ENCODE peak calls at places on chromosomes 1 and 21, in seven cellular contexts. One of them, this sample, is unnamed.
A peak's percentile ranks its signal among the peaks of the same experiment; 100 is the strongest.

GRCh38 chr1:55310517-55310927 is 95.4 kb upstream of the USP24 start:
- DNase-seq in fibroblast of the aortic adventitia: peak; percentile 97
- DNase-seq in CD4-positive, alpha-beta memory T cell: no peak
- DNase-seq in heart right ventricle: no peak
- DNase-seq in CD8-positive, alpha-beta T cell: no peak
- DNase-seq in fibroblast of villous mesenchyme: peak; percentile 92
- DNase-seq in astrocyte of the spinal cord: peak; percentile 99
- DNase-seq in this sample: no peak

GRCh38 chr1:68111804-68112436 is 61.5 kb upstream of the DIRAS3 start:
- DNase-seq in CD8-positive, alpha-beta T cell: no peak
- DNase-seq in fibroblast of the aortic adventitia: peak; percentile 96
- DNase-seq in astrocyte of the spinal cord: peak; percentile 93
- DNase-seq in fibroblast of villous mesenchyme: peak; percentile 82
- DNase-seq in CD4-positive, alpha-beta memory T cell: no peak
- DNase-seq in heart right ventricle: peak; percentile 72
- DNase-seq in this sample: peak; percentile 27

GRCh38 chr1:240030236-240030635 is 61.4 kb upstream of the FMN2 start:
- DNase-seq in astrocyte of the spinal cord: peak; percentile 10
- DNase-seq in fibroblast of the aortic adventitia: peak; percentile 17
- DNase-seq in heart right ventricle: no peak
- DNase-seq in CD8-positive, alpha-beta T cell: no peak
- DNase-seq in CD4-positive, alpha-beta memory T cell: no peak
- DNase-seq in fibroblast of villous mesenchyme: peak; percentile 43
- DNase-seq in this sample: no peak

GRCh38 chr1:38451541-38451993 is 405.0 kb upstream of the POU3F1 start:
- DNase-seq in heart right ventricle: no peak
- DNase-seq in astrocyte of the spinal cord: peak; percentile 61
- DNase-seq in fibroblast of villous mesenchyme: no peak
- DNase-seq in CD8-positive, alpha-beta T cell: no peak
- DNase-seq in fibroblast of the aortic adventitia: no peak
- DNase-seq in CD4-positive, alpha-beta memory T cell: no peak
- DNase-seq in this sample: peak; percentile 55

GRCh38 chr1:150192012-150192411 is 42.3 kb downstream of the PLEKHO1 start:
- DNase-seq in fibroblast of villous mesenchyme: peak; percentile 45
- DNase-seq in fibroblast of the aortic adventitia: peak; percentile 88
- DNase-seq in astrocyte of the spinal cord: peak; percentile 71
- DNase-seq in heart right ventricle: no peak
- DNase-seq in CD8-positive, alpha-beta T cell: no peak
- DNase-seq in CD4-positive, alpha-beta memory T cell: no peak
- DNase-seq in this sample: no peak

GRCh38 chr1:178057863-178058576 is 35.9 kb upstream of the RASAL2 start:
- DNase-seq in CD4-positive, alpha-beta memory T cell: no peak
- DNase-seq in heart right ventricle: peak; percentile 72
- DNase-seq in CD8-positive, alpha-beta T cell: no peak
- DNase-seq in astrocyte of the spinal cord: peak; percentile 85
- DNase-seq in fibroblast of villous mesenchyme: peak; percentile 62
- DNase-seq in fibroblast of the aortic adventitia: peak; percentile 81
- DNase-seq in this sample: peak; percentile 30

GRCh38 chr1:6270432-6270831 is 9.5 kb upstream of the GPR153 start:
- DNase-seq in heart right ventricle: no peak
- DNase-seq in fibroblast of the aortic adventitia: no peak
- DNase-seq in CD4-positive, alpha-beta memory T cell: no peak
- DNase-seq in fibroblast of villous mesenchyme: no peak
- DNase-seq in astrocyte of the spinal cord: no peak
- DNase-seq in CD8-positive, alpha-beta T cell: no peak
- DNase-seq in this sample: no peak

GRCh38 chr1:235503333-235504121 is 725 bp downstream of the B3GALNT2 start:
- DNase-seq in fibroblast of the aortic adventitia: peak; percentile 62
- DNase-seq in CD4-positive, alpha-beta memory T cell: no peak
- DNase-seq in heart right ventricle: peak; percentile 68
- DNase-seq in CD8-positive, alpha-beta T cell: no peak
- DNase-seq in astrocyte of the spinal cord: peak; percentile 72
- DNase-seq in fibroblast of villous mesenchyme: peak; percentile 61
- DNase-seq in this sample: no peak

GRCh38 chr1:185894806-185895205 is 160.6 kb downstream of the HMCN1 start:
- DNase-seq in fibroblast of the aortic adventitia: peak; percentile 57
- DNase-seq in fibroblast of villous mesenchyme: peak; percentile 44
- DNase-seq in CD4-positive, alpha-beta memory T cell: no peak
- DNase-seq in heart right ventricle: no peak
- DNase-seq in astrocyte of the spinal cord: peak; percentile 13
- DNase-seq in CD8-positive, alpha-beta T cell: no peak
- DNase-seq in this sample: no peak

GRCh38 chr1:76583237-76583868 is 283.9 kb upstream of the ST6GALNAC5 start:
- DNase-seq in astrocyte of the spinal cord: no peak
- DNase-seq in CD8-positive, alpha-beta T cell: no peak
- DNase-seq in heart right ventricle: no peak
- DNase-seq in fibroblast of villous mesenchyme: no peak
- DNase-seq in CD4-positive, alpha-beta memory T cell: no peak
- DNase-seq in fibroblast of the aortic adventitia: no peak
- DNase-seq in this sample: peak; percentile 2

GRCh38 chr1:23528245-23528978 is 2.6 kb downstream of the E2F2 start:
- DNase-seq in astrocyte of the spinal cord: peak; percentile 65
- DNase-seq in heart right ventricle: peak; percentile 77
- DNase-seq in fibroblast of villous mesenchyme: peak; percentile 86
- DNase-seq in CD4-positive, alpha-beta memory T cell: peak; percentile 84
- DNase-seq in fibroblast of the aortic adventitia: peak; percentile 86
- DNase-seq in CD8-positive, alpha-beta T cell: peak; percentile 55
- DNase-seq in this sample: no peak

GRCh38 chr1:230250676-230251075 is 175.5 kb downstream of the PGBD5 start:
- DNase-seq in CD8-positive, alpha-beta T cell: no peak
- DNase-seq in fibroblast of villous mesenchyme: no peak
- DNase-seq in heart right ventricle: no peak
- DNase-seq in CD4-positive, alpha-beta memory T cell: no peak
- DNase-seq in astrocyte of the spinal cord: no peak
- DNase-seq in fibroblast of the aortic adventitia: no peak
- DNase-seq in this sample: no peak

GRCh38 chr1:5341471-5341870 is 650.8 kb downstream of the NPHP4 start:
- DNase-seq in fibroblast of the aortic adventitia: no peak
- DNase-seq in fibroblast of villous mesenchyme: no peak
- DNase-seq in astrocyte of the spinal cord: no peak
- DNase-seq in heart right ventricle: no peak
- DNase-seq in CD4-positive, alpha-beta memory T cell: no peak
- DNase-seq in CD8-positive, alpha-beta T cell: no peak
- DNase-seq in this sample: no peak

GRCh38 chr1:5857508-5858090 is 134.6 kb downstream of the NPHP4 start:
- DNase-seq in CD4-positive, alpha-beta memory T cell: no peak
- DNase-seq in heart right ventricle: no peak
- DNase-seq in CD8-positive, alpha-beta T cell: no peak
- DNase-seq in fibroblast of villous mesenchyme: no peak
- DNase-seq in astrocyte of the spinal cord: no peak
- DNase-seq in fibroblast of the aortic adventitia: no peak
- DNase-seq in this sample: no peak

GRCh38 chr1:169809370-169810095 is 14.8 kb upstream of the METTL18 start:
- DNase-seq in CD4-positive, alpha-beta memory T cell: peak; percentile 37
- DNase-seq in fibroblast of villous mesenchyme: peak; percentile 48
- DNase-seq in fibroblast of the aortic adventitia: peak; percentile 67
- DNase-seq in heart right ventricle: no peak
- DNase-seq in astrocyte of the spinal cord: peak; percentile 57
- DNase-seq in CD8-positive, alpha-beta T cell: no peak
- DNase-seq in this sample: peak; percentile 39

GRCh38 chr21:15061747-15062146 is 3.1 kb downstream of the NRIP1 start:
- DNase-seq in fibroblast of the aortic adventitia: no peak
- DNase-seq in fibroblast of villous mesenchyme: no peak
- DNase-seq in heart right ventricle: no peak
- DNase-seq in CD4-positive, alpha-beta memory T cell: no peak
- DNase-seq in CD8-positive, alpha-beta T cell: no peak
- DNase-seq in astrocyte of the spinal cord: no peak
- DNase-seq in this sample: no peak
- H3K4me3 ChIP-seq in fibroblast of the aortic adventitia: peak overlapping the region; percentile 83
- H3K4me3 ChIP-seq in fibroblast of villous mesenchyme: peak overlapping the region; percentile 83
- H3K4me3 ChIP-seq in heart right ventricle: no peak overlapping the region
- H3K4me3 ChIP-seq in CD4-positive, alpha-beta memory T cell: no peak overlapping the region
- H3K4me3 ChIP-seq in CD8-positive, alpha-beta T cell: no peak overlapping the region
- H3K4me3 ChIP-seq in astrocyte of the spinal cord: no peak overlapping the region
- H3K4me3 ChIP-seq in this sample: no peak overlapping the region

DNA sequence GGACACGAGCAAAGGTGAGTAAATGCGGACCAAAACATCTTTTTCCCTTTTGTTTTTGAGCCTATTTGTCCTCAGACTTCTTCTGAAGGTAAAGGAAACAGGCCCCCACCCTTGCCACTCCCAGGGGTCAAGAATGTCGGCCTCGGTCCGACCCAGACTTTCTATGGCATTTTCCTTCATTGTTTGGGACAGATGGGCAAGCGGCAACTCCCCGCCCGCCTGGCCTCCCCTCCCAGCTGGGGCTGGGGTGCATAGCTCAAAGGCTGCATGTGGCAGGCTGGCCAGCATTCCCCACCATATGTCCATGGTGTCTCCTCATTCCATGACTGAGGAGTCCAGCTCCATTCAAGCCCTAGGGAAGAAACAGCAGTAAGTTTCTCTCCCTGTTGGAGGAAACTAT is 29.3 kb upstream of the TSPEAR start:
- DNase-seq in heart right ventricle: no peak
- DNase-seq in fibroblast of villous mesenchyme: no peak
- DNase-seq in CD8-positive, alpha-beta T cell: no peak
- DNase-seq in fibroblast of the aortic adventitia: no peak
- DNase-seq in CD4-positive, alpha-beta memory T cell: no peak
- DNase-seq in astrocyte of the spinal cord: no peak
- DNase-seq in this sample: peak; percentile 65
- H3K4me3 ChIP-seq in heart right ventricle: no peak overlapping the region
- H3K4me3 ChIP-seq in fibroblast of villous mesenchyme: no peak overlapping the region
- H3K4me3 ChIP-seq in CD8-positive, alpha-beta T cell: no peak overlapping the region
- H3K4me3 ChIP-seq in fibroblast of the aortic adventitia: no peak overlapping the region
- H3K4me3 ChIP-seq in CD4-positive, alpha-beta memory T cell: no peak overlapping the region
- H3K4me3 ChIP-seq in astrocyte of the spinal cord: no peak overlapping the region
- H3K4me3 ChIP-seq in this sample: no peak overlapping the region

DNA sequence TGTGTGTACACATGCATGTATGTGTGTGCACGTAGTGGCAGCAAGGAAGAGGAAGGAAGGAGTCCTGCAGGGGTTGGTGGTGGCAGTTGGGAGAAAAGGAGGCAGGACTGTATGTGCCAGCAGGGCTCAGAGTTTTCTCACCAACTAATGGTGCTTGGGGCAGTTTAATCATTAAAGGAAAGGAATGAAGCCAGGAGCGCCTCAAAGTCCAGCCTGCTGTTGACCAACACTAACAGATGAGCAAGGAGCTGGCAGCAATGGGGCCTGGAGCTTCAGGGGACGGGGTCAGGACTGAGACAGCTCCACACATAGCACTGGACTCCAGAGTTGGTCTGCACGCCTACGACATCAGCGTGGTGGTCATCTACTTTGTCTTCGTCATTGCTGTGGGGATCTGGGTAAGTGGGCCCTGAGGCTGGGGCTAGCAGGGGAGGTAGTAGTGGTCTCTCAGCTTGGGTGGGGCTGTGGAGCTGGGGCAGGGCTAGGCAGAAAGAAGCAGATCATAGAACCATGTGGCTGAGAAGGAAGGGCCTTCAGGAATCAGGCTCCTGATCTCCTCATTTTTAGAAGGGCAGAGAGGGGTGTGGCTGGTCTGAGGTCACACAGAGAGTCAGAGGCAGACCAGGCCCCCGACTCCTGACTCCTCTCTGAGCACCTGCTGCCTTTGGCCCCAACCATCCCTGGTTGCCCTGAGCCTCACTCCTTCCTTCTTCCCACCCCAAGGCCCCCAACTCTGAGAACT is at the start of gene SLC5A9:
- DNase-seq in CD8-positive, alpha-beta T cell: no peak
- DNase-seq in heart right ventricle: no peak
- DNase-seq in fibroblast of the aortic adventitia: no peak
- DNase-seq in astrocyte of the spinal cord: no peak
- DNase-seq in fibroblast of villous mesenchyme: no peak
- DNase-seq in CD4-positive, alpha-beta memory T cell: no peak
- DNase-seq in this sample: no peak
- H3K4me3 ChIP-seq in CD8-positive, alpha-beta T cell: no peak within 1 kb of the TSS
- H3K4me3 ChIP-seq in heart right ventricle: no peak within 1 kb of the TSS
- H3K4me3 ChIP-seq in fibroblast of the aortic adventitia: no peak within 1 kb of the TSS
- H3K4me3 ChIP-seq in astrocyte of the spinal cord: no peak within 1 kb of the TSS
- H3K4me3 ChIP-seq in fibroblast of villous mesenchyme: no peak within 1 kb of the TSS
- H3K4me3 ChIP-seq in CD4-positive, alpha-beta memory T cell: no peak within 1 kb of the TSS
- H3K4me3 ChIP-seq in this sample: no peak within 1 kb of the TSS

DNA sequence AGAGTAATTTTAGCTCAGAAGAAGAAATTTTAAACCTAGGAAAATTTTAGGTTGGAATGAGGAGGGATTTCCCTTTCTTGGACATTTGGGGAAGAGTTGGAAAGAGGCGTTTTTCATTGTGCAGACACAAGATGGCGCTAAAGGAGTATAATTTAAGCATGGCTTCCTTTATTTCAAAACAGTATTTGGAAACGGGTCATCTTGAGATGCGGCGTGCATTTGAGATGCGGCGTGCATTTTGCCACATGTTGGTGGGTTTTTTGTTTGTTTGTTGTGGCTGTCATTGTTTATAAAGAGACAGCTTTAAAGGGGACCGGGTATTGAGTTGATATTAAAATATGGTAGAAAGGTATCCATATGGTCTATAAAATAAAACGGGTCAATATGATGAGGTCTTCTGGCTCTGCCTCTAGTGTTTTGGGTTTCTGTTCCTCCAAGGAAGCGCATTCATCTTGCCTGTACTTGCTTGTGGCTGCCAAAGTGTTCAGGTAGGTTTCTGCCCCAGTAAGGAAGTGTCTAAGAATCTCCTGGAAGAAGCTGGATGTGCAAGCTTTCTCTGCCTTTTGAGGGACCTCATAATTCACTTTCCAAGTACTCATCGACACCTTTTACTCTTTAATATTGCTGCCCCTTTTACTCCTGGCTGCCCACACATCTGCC is 210.3 kb downstream of the SLC35F3 start:
- DNase-seq in CD8-positive, alpha-beta T cell: no peak
- DNase-seq in CD4-positive, alpha-beta memory T cell: peak; percentile 24
- DNase-seq in fibroblast of villous mesenchyme: peak; percentile 56
- DNase-seq in heart right ventricle: no peak
- DNase-seq in astrocyte of the spinal cord: peak; percentile 66
- DNase-seq in fibroblast of the aortic adventitia: peak; percentile 75
- DNase-seq in this sample: peak; percentile 27
- H3K4me3 ChIP-seq in CD8-positive, alpha-beta T cell: no peak overlapping the region
- H3K4me3 ChIP-seq in CD4-positive, alpha-beta memory T cell: no peak overlapping the region
- H3K4me3 ChIP-seq in fibroblast of villous mesenchyme: no peak overlapping the region
- H3K4me3 ChIP-seq in heart right ventricle: no peak overlapping the region
- H3K4me3 ChIP-seq in astrocyte of the spinal cord: peak overlapping the region; percentile 13
- H3K4me3 ChIP-seq in fibroblast of the aortic adventitia: peak overlapping the region; percentile 25
- H3K4me3 ChIP-seq in this sample: no peak overlapping the region

GRCh38 chr1:164320780-164321683 is 238.0 kb upstream of the PBX1 start:
- DNase-seq in fibroblast of villous mesenchyme: peak; percentile 8
- DNase-seq in fibroblast of the aortic adventitia: peak; percentile 4
- DNase-seq in CD8-positive, alpha-beta T cell: no peak
- DNase-seq in heart right ventricle: peak; percentile 35
- DNase-seq in CD4-positive, alpha-beta memory T cell: no peak
- DNase-seq in astrocyte of the spinal cord: peak; percentile 26
- DNase-seq in this sample: peak; percentile 82
- H3K4me3 ChIP-seq in fibroblast of villous mesenchyme: peak overlapping the region; percentile 38
- H3K4me3 ChIP-seq in fibroblast of the aortic adventitia: peak overlapping the region; percentile 28
- H3K4me3 ChIP-seq in CD8-positive, alpha-beta T cell: no peak overlapping the region
- H3K4me3 ChIP-seq in heart right ventricle: peak overlapping the region; percentile 51
- H3K4me3 ChIP-seq in CD4-positive, alpha-beta memory T cell: no peak overlapping the region
- H3K4me3 ChIP-seq in astrocyte of the spinal cord: peak overlapping the region; percentile 27
- H3K4me3 ChIP-seq in this sample: peak overlapping the region; percentile 31

This sample was measured in H7.